ENCODE peak calls at places on chromosome 9, in four cellular contexts. Q, T, H and S are unnamed samples.

GRCh38 chr9:129140397-129141065 is 29.3 kb downstream of the PTPA start:
- DNase-seq in T (no peak), Q (no peak), H (peak), S (peak)

GRCh38 chr9:76599970-76600369 is 141.0 kb downstream of the GCNT1 start:
- DNase-seq in T (no peak), Q (no peak), H (no peak), S (peak)

GRCh38 chr9:114732842-114733241 is 50.9 kb upstream of the TEX48 start:
- DNase-seq in T (no peak), Q (no peak), H (no peak), S (no peak)

GRCh38 chr9:14243514-14244042 is 70.4 kb downstream of the NFIB start:
- DNase-seq in T (no peak), H (no peak), Q (no peak), S (no peak)

GRCh38 chr9:38287420-38287985 is 105.0 kb upstream of the ALDH1B1 start:
- DNase-seq in H (no peak), T (no peak), Q (no peak), S (no peak)

GRCh38 chr9:128920381-128921058 is at the start of gene PHYHD1:
- DNase-seq in H (no peak), T (peak), Q (no peak), S (peak)

GRCh38 chr9:98191615-98192502 is 578 bp downstream of the CORO2A start:
- DNase-seq in Q (no peak), T (no peak), H (peak), S (peak)

GRCh38 chr9:128304151-128304970 is 17.9 kb downstream of the TRUB2 start:
- DNase-seq in H (no peak), T (no peak), Q (no peak), S (no peak)

GRCh38 chr9:110555971-110556370 is 23.6 kb downstream of the SVEP1 start:
- DNase-seq in Q (no peak), H (peak), T (no peak), S (peak)

GRCh38 chr9:98080780-98081179 is 24.2 kb downstream of the NANS start:
- DNase-seq in T (no peak), H (no peak), Q (no peak), S (no peak)

GRCh38 chr9:100477221-100477620 is 4.3 kb downstream of the TMEFF1 start:
- DNase-seq in H (no peak), T (no peak), Q (no peak), S (no peak)

GRCh38 chr9:115254781-115255180 is 136.8 kb upstream of the TNC start:
- DNase-seq in H (no peak), T (no peak), Q (no peak), S (no peak)

GRCh38 chr9:107177243-107177839 is 105.7 kb upstream of the RAD23B start:
- DNase-seq in H (no peak), T (no peak), Q (no peak), S (no peak)

GRCh38 chr9:107176701-107177100 is 106.4 kb upstream of the RAD23B start:
- DNase-seq in H (no peak), Q (no peak), T (no peak), S (no peak)

GRCh38 chr9:107178302-107178701 is 104.8 kb upstream of the RAD23B start:
- DNase-seq in Q (no peak), T (no peak), H (no peak), S (no peak)

GRCh38 chr9:107175826-107176500 is 107.1 kb upstream of the RAD23B start:
- DNase-seq in H (no peak), Q (no peak), T (peak), S (no peak)

GRCh38 chr9:107177857-107178256 is 105.2 kb upstream of the RAD23B start:
- DNase-seq in T (no peak), H (peak), Q (no peak), S (no peak)
- H3K27ac ChIP-seq in T (no peak), H (peak), Q (no peak), S (no peak)

DNA sequence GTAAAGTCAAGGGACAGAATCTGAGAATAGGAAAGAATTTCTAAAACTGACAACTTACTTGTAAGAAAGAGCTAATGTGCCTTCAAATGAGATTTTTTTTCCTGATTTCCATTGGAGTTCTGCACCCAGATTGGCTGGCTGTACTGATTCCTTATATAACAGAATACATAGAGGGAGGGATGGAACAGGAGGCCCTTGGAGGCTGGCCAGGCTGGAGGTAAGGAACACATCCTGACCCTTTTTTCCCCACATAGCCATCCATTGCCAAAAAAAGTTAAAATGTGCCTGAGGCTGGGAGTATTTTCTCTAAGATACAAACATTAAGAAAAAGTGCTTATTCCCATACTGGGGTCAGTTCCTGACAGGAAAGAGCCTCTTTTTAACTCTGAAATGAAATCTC is 27.3 kb upstream of the IFNA14 start:
- DNase-seq in T (no peak), Q (no peak), H (no peak), S (no peak)
- H3K4me3 ChIP-seq in T (no peak), Q (no peak), H (no peak), S (no peak)

GRCh38 chr9:35161713-35162604 is at the start of gene UNC13B:
- DNase-seq in H (peak), Q (peak), T (peak), S (peak)
- TF ChIP-seq POLR2A in H (peak), Q (peak), T (no peak), S (peak)

DNA sequence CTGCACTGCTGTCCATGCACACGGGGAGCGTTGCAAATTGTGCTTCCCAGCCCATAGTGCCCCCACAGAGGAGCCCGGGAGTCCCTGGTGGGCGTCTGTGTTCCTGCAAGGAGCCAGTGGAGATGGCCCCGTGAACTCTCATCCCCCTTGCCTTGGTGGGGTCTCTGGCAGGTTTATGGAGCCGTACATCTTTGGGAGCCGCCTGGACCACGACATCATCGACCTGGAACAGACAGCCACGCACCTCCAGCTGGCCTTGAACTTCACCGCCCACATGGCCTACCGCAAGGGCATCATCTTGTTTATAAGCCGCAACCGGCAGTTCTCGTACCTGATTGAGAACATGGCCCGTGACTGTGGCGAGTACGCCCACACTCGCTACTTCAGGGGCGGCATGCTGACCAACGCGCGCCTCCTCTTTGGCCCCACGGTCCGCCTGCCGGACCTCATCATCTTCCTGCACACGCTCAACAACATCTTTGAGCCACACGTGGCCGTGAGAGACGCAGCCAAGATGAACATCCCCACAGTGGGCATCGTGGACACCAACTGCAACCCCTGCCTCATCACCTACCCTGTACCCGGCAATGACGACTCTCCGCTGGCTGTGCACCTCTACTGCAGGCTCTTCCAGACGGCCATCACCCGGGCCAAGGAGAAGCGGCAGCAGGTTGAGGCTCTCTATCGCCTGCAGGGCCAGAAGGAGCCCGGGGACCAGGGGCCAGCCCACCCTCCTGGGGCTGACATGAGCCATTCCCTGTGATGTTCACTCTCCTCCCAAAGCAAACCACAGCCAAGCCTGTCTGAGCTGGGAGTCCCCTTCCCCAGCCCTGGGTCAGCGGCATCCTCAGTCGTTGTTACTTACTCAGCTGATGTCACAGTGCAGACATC is 3.1 kb downstream of the MRPS2 start:
- DNase-seq in H (no peak), T (peak), Q (no peak), S (no peak)
- H3K27ac ChIP-seq in H (no peak), T (no peak), Q (no peak), S (no peak)

GRCh38 chr9:5633243-5633642 is 4.3 kb downstream of the RIC1 start:
- DNase-seq in T (no peak), H (no peak), Q (no peak), S (no peak)
- H3K4me3 ChIP-seq in T (no peak), H (no peak), Q (peak), S (no peak)

GRCh38 chr9:83972286-83972685 is 7.7 kb downstream of the HNRNPK start:
- DNase-seq in H (no peak), T (no peak), Q (no peak), S (no peak)
- TF ChIP-seq POLR2A in H (no peak), T (no peak), Q (no peak), S (no peak)